ENCODE peak calls at places on chromosomes 2 and 18, in four cellular contexts. One of them, this sample, is unnamed.

GRCh38 chr2:3634631-3635091 is 23.3 kb upstream of the ALLC start:
- DNase-seq in OCI-LY7: no peak
- DNase-seq in K562: no peak
- DNase-seq in astrocyte: no peak
- DNase-seq in this sample: no peak

GRCh38 chr18:21313576-21313975 is 71.5 kb downstream of the GREB1L start:
- DNase-seq in OCI-LY7: no peak
- DNase-seq in astrocyte: no peak
- DNase-seq in K562: no peak
- DNase-seq in this sample: no peak

GRCh38 chr2:218983263-218983970 is 1.6 kb downstream of the FEV start:
- DNase-seq in K562: no peak
- DNase-seq in astrocyte: no peak
- DNase-seq in OCI-LY7: no peak
- DNase-seq in this sample: no peak

GRCh38 chr2:126739093-126739492 is 83.1 kb downstream of the GYPC start:
- DNase-seq in OCI-LY7: no peak
- DNase-seq in astrocyte: no peak
- DNase-seq in K562: no peak
- DNase-seq in this sample: no peak

GRCh38 chr2:171957061-171957460 is 34.8 kb downstream of the HAT1 start:
- DNase-seq in OCI-LY7: no peak
- DNase-seq in K562: no peak
- DNase-seq in astrocyte: no peak
- DNase-seq in this sample: no peak

GRCh38 chr18:11981633-11982366 is 493 bp downstream of the IMPA2 start:
- DNase-seq in K562: no peak
- DNase-seq in OCI-LY7: peak
- DNase-seq in astrocyte: no peak
- DNase-seq in this sample: peak

GRCh38 chr18:77209587-77209986 is 40.1 kb upstream of the GALR1 start:
- DNase-seq in OCI-LY7: no peak
- DNase-seq in K562: no peak
- DNase-seq in astrocyte: peak
- DNase-seq in this sample: no peak

GRCh38 chr2:223228871-223229270 is 176.9 kb downstream of the KCNE4 start:
- DNase-seq in astrocyte: no peak
- DNase-seq in K562: no peak
- DNase-seq in OCI-LY7: no peak
- DNase-seq in this sample: no peak

GRCh38 chr2:233085839-233086150 is 25.7 kb downstream of the INPP5D start:
- DNase-seq in astrocyte: no peak
- DNase-seq in K562: no peak
- DNase-seq in OCI-LY7: no peak
- DNase-seq in this sample: no peak
- H3K4me3 ChIP-seq in astrocyte: no peak
- H3K4me3 ChIP-seq in K562: no peak
- H3K4me3 ChIP-seq in OCI-LY7: peak
- H3K4me3 ChIP-seq in this sample: no peak

GRCh38 chr2:45275806-45276205 is 266.6 kb upstream of the SIX2 start:
- DNase-seq in K562: no peak
- DNase-seq in OCI-LY7: no peak
- DNase-seq in astrocyte: no peak
- DNase-seq in this sample: no peak

GRCh38 chr2:45275235-45275805 is 266.1 kb upstream of the SIX2 start:
- DNase-seq in astrocyte: peak
- DNase-seq in K562: no peak
- DNase-seq in OCI-LY7: no peak
- DNase-seq in this sample: no peak

GRCh38 chr2:45272549-45273245 is 263.4 kb upstream of the SIX2 start:
- DNase-seq in OCI-LY7: no peak
- DNase-seq in astrocyte: no peak
- DNase-seq in K562: no peak
- DNase-seq in this sample: no peak

GRCh38 chr2:45273412-45274189 is 264.3 kb upstream of the SIX2 start:
- DNase-seq in OCI-LY7: no peak
- DNase-seq in K562: no peak
- DNase-seq in astrocyte: no peak
- DNase-seq in this sample: no peak

GRCh38 chr2:45274190-45274926 is 265.1 kb upstream of the SIX2 start:
- DNase-seq in astrocyte: no peak
- DNase-seq in K562: no peak
- DNase-seq in OCI-LY7: no peak
- DNase-seq in this sample: peak
- H3K4me2 ChIP-seq in astrocyte: no peak
- H3K4me2 ChIP-seq in K562: no peak
- H3K4me2 ChIP-seq in OCI-LY7: no peak
- H3K4me2 ChIP-seq in this sample: no peak

GRCh38 chr2:17545680-17546613 is 5.5 kb downstream of the VSNL1 start:
- DNase-seq in astrocyte: no peak
- DNase-seq in K562: no peak
- DNase-seq in OCI-LY7: no peak
- DNase-seq in this sample: no peak
- H3K4me3 ChIP-seq in astrocyte: no peak
- H3K4me3 ChIP-seq in K562: no peak
- H3K4me3 ChIP-seq in OCI-LY7: no peak
- H3K4me3 ChIP-seq in this sample: no peak

GRCh38 chr2:74413001-74413698 is 8.3 kb downstream of the C2orf81 start:
- DNase-seq in K562: no peak
- DNase-seq in OCI-LY7: no peak
- DNase-seq in astrocyte: no peak
- DNase-seq in this sample: no peak

GRCh38 chr2:74414475-74414874 is 6.9 kb downstream of the C2orf81 start:
- DNase-seq in K562: no peak
- DNase-seq in astrocyte: no peak
- DNase-seq in OCI-LY7: no peak
- DNase-seq in this sample: no peak

GRCh38 chr2:74416721-74417120 is 4.7 kb downstream of the C2orf81 start:
- DNase-seq in OCI-LY7: no peak
- DNase-seq in astrocyte: no peak
- DNase-seq in K562: no peak
- DNase-seq in this sample: no peak

GRCh38 chr2:74415762-74416395 is 5.5 kb downstream of the C2orf81 start:
- DNase-seq in astrocyte: no peak
- DNase-seq in K562: no peak
- DNase-seq in OCI-LY7: no peak
- DNase-seq in this sample: no peak

GRCh38 chr2:74414913-74415761 is 6.3 kb downstream of the C2orf81 start:
- DNase-seq in astrocyte: no peak
- DNase-seq in K562: no peak
- DNase-seq in OCI-LY7: no peak
- DNase-seq in this sample: no peak
- H3K4me2 ChIP-seq in astrocyte: peak
- H3K4me2 ChIP-seq in K562: no peak
- H3K4me2 ChIP-seq in OCI-LY7: no peak
- H3K4me2 ChIP-seq in this sample: no peak

DNA sequence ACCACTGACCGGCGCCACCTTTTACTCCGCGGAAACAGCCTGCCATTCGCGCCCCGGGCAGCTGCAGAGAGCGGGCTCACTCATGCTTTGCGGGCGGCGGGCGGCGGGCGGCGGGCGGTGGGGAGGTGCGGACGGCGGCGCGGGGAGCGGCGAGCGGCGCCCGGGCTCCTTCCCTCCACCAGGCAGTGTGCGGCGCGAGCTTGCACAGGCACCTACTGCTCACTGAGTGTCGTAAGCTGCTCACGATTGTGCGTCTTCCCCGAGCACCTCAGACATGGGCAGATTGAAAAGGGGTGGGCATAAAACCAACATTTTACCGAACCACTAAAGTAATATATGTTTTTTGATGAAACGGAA is at the start of gene LRRTM1:
- DNase-seq in astrocyte: no peak
- DNase-seq in OCI-LY7: no peak
- DNase-seq in K562: no peak
- DNase-seq in this sample: no peak
- H3K4me3 ChIP-seq in astrocyte: peak
- H3K4me3 ChIP-seq in OCI-LY7: no peak
- H3K4me3 ChIP-seq in K562: peak
- H3K4me3 ChIP-seq in this sample: peak

GRCh38 chr2:231622963-231623362 is 30.3 kb downstream of the TEX44 start:
- DNase-seq in K562: no peak
- DNase-seq in OCI-LY7: no peak
- DNase-seq in astrocyte: no peak
- DNase-seq in this sample: no peak

GRCh38 chr2:231627384-231628156 is 34.9 kb downstream of the TEX44 start:
- DNase-seq in OCI-LY7: no peak
- DNase-seq in astrocyte: peak
- DNase-seq in K562: no peak
- DNase-seq in this sample: no peak

GRCh38 chr2:231621051-231621879 is 28.6 kb downstream of the TEX44 start:
- DNase-seq in astrocyte: no peak
- DNase-seq in OCI-LY7: no peak
- DNase-seq in K562: no peak
- DNase-seq in this sample: no peak

GRCh38 chr2:231626449-231626848 is 33.8 kb downstream of the TEX44 start:
- DNase-seq in K562: no peak
- DNase-seq in astrocyte: no peak
- DNase-seq in OCI-LY7: no peak
- DNase-seq in this sample: no peak
- H3K4me2 ChIP-seq in K562: no peak
- H3K4me2 ChIP-seq in astrocyte: no peak
- H3K4me2 ChIP-seq in OCI-LY7: no peak
- H3K4me2 ChIP-seq in this sample: no peak

GRCh38 chr2:7097353-7097895 is 180.2 kb downstream of the RNF144A start:
- DNase-seq in K562: peak
- DNase-seq in OCI-LY7: peak
- DNase-seq in astrocyte: peak
- DNase-seq in this sample: peak
- H3K4me3 ChIP-seq in K562: no peak
- H3K4me3 ChIP-seq in OCI-LY7: peak
- H3K4me3 ChIP-seq in astrocyte: no peak
- H3K4me3 ChIP-seq in this sample: no peak

DNA sequence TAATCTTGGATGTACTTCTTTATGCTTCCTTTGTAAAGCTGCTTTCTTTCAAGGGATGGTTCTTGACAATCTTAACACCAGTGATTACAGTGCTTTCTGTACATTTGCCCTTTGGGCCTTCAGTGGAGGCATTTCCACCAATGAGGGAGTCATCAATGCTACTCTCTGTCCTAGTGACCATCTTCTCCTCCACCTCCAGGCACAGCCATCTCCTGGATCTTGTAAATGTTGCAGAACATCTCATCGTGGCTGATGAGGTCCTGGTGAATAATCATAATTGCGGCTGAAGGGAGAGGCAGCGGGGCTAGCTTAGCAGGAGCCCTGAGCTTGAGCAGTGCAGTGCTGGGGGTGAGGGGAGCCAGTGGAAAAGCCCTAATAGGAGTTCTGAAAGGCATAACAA is 32.5 kb downstream of the IDH1 start:
- DNase-seq in astrocyte: peak
- DNase-seq in K562: peak
- DNase-seq in OCI-LY7: no peak
- DNase-seq in this sample: no peak
- H3K4me2 ChIP-seq in astrocyte: no peak
- H3K4me2 ChIP-seq in K562: no peak
- H3K4me2 ChIP-seq in OCI-LY7: no peak
- H3K4me2 ChIP-seq in this sample: no peak

GRCh38 chr18:45447364-45448265 is 167.7 kb upstream of the SLC14A2 start:
- DNase-seq in astrocyte: no peak
- DNase-seq in K562: no peak
- DNase-seq in OCI-LY7: no peak
- DNase-seq in this sample: no peak

GRCh38 chr18:45449761-45450227 is 165.5 kb upstream of the SLC14A2 start:
- DNase-seq in astrocyte: peak
- DNase-seq in OCI-LY7: no peak
- DNase-seq in K562: no peak
- DNase-seq in this sample: no peak

DNA sequence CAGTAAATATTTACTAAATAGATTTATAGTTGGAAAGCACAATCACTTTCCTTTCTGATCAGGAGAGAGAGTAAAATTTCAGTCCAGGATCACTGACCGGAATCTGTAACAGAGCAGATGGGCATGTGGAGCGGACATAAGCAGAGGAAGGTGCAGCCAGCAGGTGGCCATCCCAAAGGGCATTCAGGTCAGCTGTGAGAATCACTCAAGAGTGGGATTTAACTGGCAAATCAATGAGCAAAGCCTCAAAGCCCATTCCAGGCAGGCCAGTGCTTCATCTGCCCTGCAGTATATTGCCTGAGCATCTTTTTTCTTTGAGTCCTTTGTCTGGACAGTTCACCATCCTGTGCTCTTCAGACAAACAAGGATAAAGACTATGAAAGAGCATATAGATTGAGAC is 166.4 kb upstream of the SLC14A2 start:
- DNase-seq in OCI-LY7: no peak
- DNase-seq in astrocyte: no peak
- DNase-seq in K562: no peak
- DNase-seq in this sample: no peak
- H3K4me3 ChIP-seq in OCI-LY7: no peak
- H3K4me3 ChIP-seq in astrocyte: no peak
- H3K4me3 ChIP-seq in K562: no peak
- H3K4me3 ChIP-seq in this sample: no peak